ENCODE peak calls at places on chromosomes 6 and 20, in five cellular contexts. K is lower lobe of right lung, J is HFF-Myc, N is fibroblast of mammary gland, B is mammary epithelial cell. W is an unnamed sample.

GRCh38 chr6:45423901-45424627 is 46.3 kb upstream of the SUPT3H start:
- DNase-seq in N (no peak), J (no peak), B (peak), K (peak), W (no peak)

GRCh38 chr6:18429655-18430054 is 42.5 kb downstream of the RNF144B start:
- DNase-seq in B (no peak), N (no peak), J (no peak), K (no peak), W (no peak)

GRCh38 chr6:135310291-135310690 is 129.2 kb downstream of the MYB start:
- DNase-seq in J (no peak), K (no peak), N (no peak), B (no peak), W (no peak)

GRCh38 chr20:56995635-56996075 is 270.8 kb downstream of the BMP7 start:
- DNase-seq in K (no peak), B (peak), J (no peak), N (peak), W (no peak)

GRCh38 chr6:166169549-166170421 is 2.1 kb upstream of the TBXT start:
- DNase-seq in K (no peak), J (no peak), N (no peak), B (no peak), W (no peak)

GRCh38 chr6:16181429-16182359 is 52.8 kb downstream of the MYLIP start:
- DNase-seq in J (no peak), B (peak), K (peak), N (peak), W (peak)

GRCh38 chr20:38870733-38871559 is 55.3 kb upstream of the FAM83D start:
- DNase-seq in B (peak), K (no peak), N (peak), J (no peak), W (no peak)

GRCh38 chr20:3431109-3431508 is 23.6 kb upstream of the DNAAF9 start:
- DNase-seq in K (no peak), B (no peak), J (no peak), N (no peak), W (peak)

GRCh38 chr20:12455152-12455551 is 537.5 kb downstream of the BTBD3 start:
- DNase-seq in N (no peak), J (no peak), B (no peak), K (no peak), W (no peak)

GRCh38 chr6:141562181-141562800 is 570.4 kb upstream of the GJE1 start:
- DNase-seq in K (peak), N (no peak), B (no peak), J (no peak), W (no peak)

GRCh38 chr6:128504003-128504654 is 16.3 kb downstream of the PTPRK start:
- DNase-seq in N (no peak), K (no peak), B (no peak), J (no peak), W (no peak)

GRCh38 chr20:37297066-37297736 is 7.7 kb downstream of the MANBAL start:
- DNase-seq in B (peak), J (peak), N (peak), K (no peak), W (peak)

GRCh38 chr6:45378324-45378926 is 691 bp upstream of the SUPT3H start:
- DNase-seq in N (no peak), B (no peak), K (peak), J (no peak), W (peak)

GRCh38 chr6:109595998-109596397 is 95.0 kb downstream of the AK9 start:
- DNase-seq in N (peak), J (no peak), B (peak), K (no peak), W (peak)
- TF ChIP-seq CTCF in N (peak), J (peak), B (peak), K (peak), W (peak)

DNA sequence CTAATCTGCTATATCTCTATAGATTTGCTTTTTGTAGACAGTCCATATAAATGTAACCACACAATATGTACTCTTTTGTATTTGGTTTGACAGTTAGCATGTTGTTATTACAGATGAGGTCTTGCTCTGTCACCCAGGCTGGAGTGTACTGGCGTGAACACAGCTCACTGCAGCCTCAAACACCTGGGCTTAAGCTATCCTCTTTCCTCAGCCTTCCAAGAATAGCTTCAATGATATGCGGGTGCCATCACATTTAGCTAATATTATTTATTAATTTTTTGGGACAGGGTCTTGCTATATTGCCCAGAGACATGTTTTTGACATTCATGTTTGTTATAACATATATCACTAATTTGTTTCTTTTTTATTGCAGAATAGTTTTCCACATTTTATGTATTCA is 10.8 kb downstream of the REPS1 start:
- DNase-seq in K (no peak), B (no peak), N (no peak), J (no peak), W (no peak)
- H3K4me3 ChIP-seq in K (no peak), B (no peak), N (no peak), J (no peak), W (no peak)

GRCh38 chr20:22303523-22303922 is 280.8 kb downstream of the FOXA2 start:
- DNase-seq in J (no peak), N (peak), K (no peak), B (no peak), W (no peak)
- TF ChIP-seq CTCF in J (no peak), N (peak), K (no peak), B (peak), W (peak)

DNA sequence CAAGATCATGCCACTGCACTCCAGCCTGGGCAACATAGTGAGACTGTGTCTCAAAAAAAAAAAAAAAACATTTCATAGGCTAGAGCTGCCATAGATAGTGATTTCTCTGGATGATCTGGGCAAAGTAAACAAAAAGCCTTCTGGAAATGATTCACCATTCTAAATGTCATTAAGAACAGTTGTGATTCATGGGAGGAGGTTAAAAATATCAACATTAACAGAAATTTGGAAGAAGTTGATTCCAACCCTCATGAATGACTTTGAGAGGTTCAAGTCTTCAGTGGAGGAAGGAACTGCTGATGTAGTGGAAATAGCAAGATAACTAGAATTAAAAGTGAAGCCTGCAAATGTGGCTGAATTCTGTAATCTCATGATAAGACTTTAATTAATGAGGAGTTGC is 26.8 kb upstream of the MMP24 start:
- DNase-seq in J (no peak), N (peak), K (no peak), B (peak), W (peak)
- H3K4me3 ChIP-seq in J (no peak), N (no peak), K (no peak), B (no peak), W (no peak)

W was measured in astrocyte of the spinal cord.